ENCODE peak calls at places on chromosomes 3 and 15, in four cellular contexts. M is nephron progenitor cell; N is NCI-H460; S is activated CD4-positive, alpha-beta T cell treated with anti-CD3 and anti-CD28 coated beads, Interleukin-2, amount 50 U/mL, for 24 hours. J is an unnamed sample.
A peak's percentile ranks its signal among the peaks of the same experiment; 100 is the strongest.

GRCh38 chr15:64162869-64163661 is at the start of gene PPIB:
- DNase-seq in M (peak; percentile 93), N (peak; percentile 96), S (peak; percentile 93), J (peak; percentile 95)

GRCh38 chr3:60316121-60316783 is 935.0 kb downstream of the FHIT start:
- DNase-seq in M (no peak), N (no peak), S (no peak), J (no peak)

GRCh38 chr15:95935852-95936251 is 394.6 kb upstream of the NR2F2 start:
- DNase-seq in M (no peak), N (no peak), S (no peak), J (no peak)

GRCh38 chr3:70108072-70108471 is 108.5 kb downstream of the SAMMSON start:
- DNase-seq in M (peak; percentile 44), N (no peak), S (no peak), J (no peak)

GRCh38 chr3:26964836-26965235 is 342.3 kb downstream of the LRRC3B start:
- DNase-seq in M (no peak), N (no peak), S (no peak), J (no peak)

GRCh38 chr15:85530079-85530478 is 149.7 kb downstream of the AKAP13 start:
- DNase-seq in M (no peak), N (no peak), S (no peak), J (no peak)

GRCh38 chr15:88440021-88440420 is 27.2 kb downstream of the MRPL46 start:
- DNase-seq in M (no peak), N (no peak), S (no peak), J (no peak)

GRCh38 chr3:62587579-62588031 is 214.3 kb upstream of the FEZF2 start:
- DNase-seq in M (no peak), N (no peak), S (no peak), J (no peak)

GRCh38 chr3:146589899-146590508 is 15.1 kb downstream of the PLSCR5 start:
- DNase-seq in M (peak; percentile 12), N (peak; percentile 43), S (no peak), J (no peak)

GRCh38 chr3:157263027-157263426 is 103.1 kb upstream of the CCNL1 start:
- DNase-seq in M (no peak), N (no peak), S (no peak), J (no peak)

GRCh38 chr3:159761377-159761776 is 227.3 kb upstream of the IL12A start:
- DNase-seq in M (no peak), N (no peak), S (no peak), J (no peak)

GRCh38 chr15:85414495-85414894 is 34.1 kb downstream of the AKAP13 start:
- DNase-seq in M (no peak), N (peak; percentile 36), S (no peak), J (no peak)

GRCh38 chr15:98126326-98127090 is 166.0 kb downstream of the ARRDC4 start:
- DNase-seq in M (no peak), N (no peak), S (no peak), J (no peak)

GRCh38 chr3:108099679-108100428 is 9.0 kb upstream of the CD47 start:
- DNase-seq in M (no peak), N (no peak), S (no peak), J (no peak)

GRCh38 chr3:67459796-67460195 is 194.6 kb downstream of the SUCLG2 start:
- DNase-seq in M (no peak), N (no peak), S (no peak), J (no peak)

GRCh38 chr15:58190419-58190818 is 52.2 kb downstream of the AQP9 start:
- DNase-seq in M (no peak), N (no peak), S (no peak), J (no peak)

GRCh38 chr3:162777118-162777517 is 1280.5 kb downstream of the OTOL1 start:
- DNase-seq in M (no peak), N (no peak), S (no peak), J (no peak)

GRCh38 chr3:153614563-153614962 is 452.5 kb downstream of the RAP2B start:
- DNase-seq in M (no peak), N (peak; percentile 4), S (no peak), J (no peak)

GRCh38 chr3:128619146-128619890 is 31.3 kb downstream of the RPN1 start:
- DNase-seq in M (no peak), N (peak; percentile 69), S (no peak), J (no peak)

GRCh38 chr3:119555309-119555735 is 4.1 kb downstream of the CD80 start:
- DNase-seq in M (no peak), N (no peak), S (no peak), J (no peak)

GRCh38 chr15:48177383-48177874 is 666 bp downstream of the MYEF2 start:
- DNase-seq in M (no peak), N (peak; percentile 21), S (no peak), J (no peak)

GRCh38 chr15:89307046-89307587 is 27.5 kb downstream of the POLG start:
- DNase-seq in M (no peak), N (no peak), S (no peak), J (no peak)

GRCh38 chr3:101635954-101636798 is 40.8 kb downstream of the ZBTB11 start:
- DNase-seq in M (peak; percentile 75), N (peak; percentile 44), S (peak; percentile 35), J (peak; percentile 23)

GRCh38 chr3:174440350-174440716 is 418.8 kb upstream of the NAALADL2 start:
- DNase-seq in M (no peak), N (peak; percentile 13), S (no peak), J (no peak)

GRCh38 chr3:197000211-197000610 is 29.4 kb downstream of the MELTF start:
- DNase-seq in M (no peak), N (no peak), S (no peak), J (no peak)

GRCh38 chr3:70951937-70952492 is 631.5 kb downstream of the FOXP1 start:
- DNase-seq in M (no peak), N (no peak), S (no peak), J (no peak)

GRCh38 chr3:82163907-82164520 is 402.6 kb upstream of the GBE1 start:
- DNase-seq in M (no peak), N (peak; percentile 15), S (no peak), J (no peak)

GRCh38 chr3:171261487-171261886 is 198.7 kb downstream of the TNIK start:
- DNase-seq in M (no peak), N (no peak), S (no peak), J (no peak)

GRCh38 chr15:64842099-64842940 is 605 bp downstream of the PLEKHO2 start:
- DNase-seq in M (peak; percentile 22), N (no peak), S (peak; percentile 14), J (no peak)

GRCh38 chr15:53625260-53625659 is 134.2 kb downstream of the WDR72 start:
- DNase-seq in M (no peak), N (no peak), S (no peak), J (no peak)

GRCh38 chr3:165837058-165837525 is at the start of gene BCHE:
- DNase-seq in M (peak; percentile 11), N (peak; percentile 71), S (no peak), J (no peak)

GRCh38 chr15:67680645-67681044 is 138.1 kb downstream of the MAP2K5 start:
- DNase-seq in M (no peak), N (peak; percentile 44), S (no peak), J (no peak)